ENCODE peak calls at places on chromosomes 3 and 15, in eight cellular contexts. I, E, P, C, A, O, W and F are unnamed samples.
A peak's percentile ranks its signal among the peaks of the same experiment; 100 is the strongest.

GRCh38 chr3:127226946-127227842 is 34.3 kb downstream of the PRR23E start:
- DNase-seq in I (peak; percentile 84), E (no peak), P (no peak), C (no peak), A (no peak), O (peak; percentile 16), W (no peak), F (no peak)

GRCh38 chr15:74326759-74327158 is 40.7 kb downstream of the CYP11A1 start:
- DNase-seq in I (no peak), E (peak; percentile 19), P (no peak), C (no peak), A (no peak), O (no peak), W (no peak), F (peak; percentile 46)

GRCh38 chr15:44813231-44813630 is 76.9 kb downstream of the TRIM69 start:
- DNase-seq in I (no peak), E (no peak), P (no peak), C (no peak), A (no peak), O (no peak), W (no peak), F (no peak)

GRCh38 chr3:169344465-169344864 is 319.0 kb downstream of the MECOM start:
- DNase-seq in I (no peak), E (peak; percentile 48), P (no peak), C (peak; percentile 63), A (peak; percentile 16), O (no peak), W (no peak), F (no peak)

GRCh38 chr3:23608650-23609049 is 197.1 kb upstream of the UBE2E1 start:
- DNase-seq in I (no peak), E (no peak), P (no peak), C (no peak), A (no peak), O (no peak), W (no peak), F (no peak)

GRCh38 chr3:142445816-142446254 is 2.0 kb downstream of the XRN1 start:
- DNase-seq in I (no peak), E (peak; percentile 22), P (no peak), C (peak; percentile 36), A (peak; percentile 48), O (no peak), W (peak; percentile 65), F (no peak)

GRCh38 chr3:64158334-64158733 is 66.9 kb downstream of the PRICKLE2 start:
- DNase-seq in I (no peak), E (peak; percentile 50), P (no peak), C (peak; percentile 48), A (no peak), O (no peak), W (no peak), F (no peak)

GRCh38 chr3:4897765-4898453 is 81.3 kb upstream of the BHLHE40 start:
- DNase-seq in I (no peak), E (peak; percentile 32), P (no peak), C (peak; percentile 54), A (peak; percentile 42), O (no peak), W (no peak), F (no peak)

GRCh38 chr15:92578096-92578835 is 77.3 kb downstream of the FAM174B start:
- DNase-seq in I (no peak), E (no peak), P (no peak), C (no peak), A (no peak), O (no peak), W (no peak), F (no peak)

GRCh38 chr15:58546635-58547627 is 115.1 kb downstream of the LIPC start:
- DNase-seq in I (no peak), E (peak; percentile 91), P (no peak), C (peak; percentile 99), A (peak; percentile 90), O (peak; percentile 85), W (no peak), F (no peak)

GRCh38 chr3:25424238-25425013 is 3.6 kb upstream of the RARB start:
- DNase-seq in I (no peak), E (no peak), P (no peak), C (peak; percentile 56), A (peak; percentile 55), O (no peak), W (no peak), F (no peak)

GRCh38 chr3:184449161-184449515 is 69.3 kb downstream of the CHRD start:
- DNase-seq in I (no peak), E (no peak), P (no peak), C (no peak), A (no peak), O (no peak), W (no peak), F (no peak)

GRCh38 chr3:184380210-184380626 is 364 bp downstream of the CHRD start:
- DNase-seq in I (peak; percentile 85), E (peak; percentile 31), P (no peak), C (peak; percentile 42), A (peak; percentile 19), O (peak; percentile 87), W (peak; percentile 42), F (peak; percentile 49)

GRCh38 chr3:26259166-26259565 is 363.4 kb upstream of the LRRC3B start:
- DNase-seq in I (no peak), E (no peak), P (no peak), C (no peak), A (no peak), O (no peak), W (no peak), F (no peak)

GRCh38 chr15:101804375-101804774 is 1.1 kb downstream of the OR4F6 start:
- DNase-seq in I (no peak), E (no peak), P (no peak), C (no peak), A (no peak), O (no peak), W (no peak), F (no peak)

GRCh38 chr3:129311054-129311902 is 32.6 kb downstream of the HMCES start:
- DNase-seq in I (no peak), E (no peak), P (no peak), C (no peak), A (no peak), O (no peak), W (no peak), F (no peak)

GRCh38 chr15:69415381-69415780 is 1.2 kb downstream of the KIF23 start:
- DNase-seq in I (no peak), E (peak; percentile 50), P (no peak), C (peak; percentile 64), A (no peak), O (no peak), W (no peak), F (no peak)

GRCh38 chr15:76342046-76342381 is 5.4 kb downstream of the ISL2 start:
- DNase-seq in I (peak; percentile 48), E (no peak), P (no peak), C (no peak), A (no peak), O (no peak), W (no peak), F (no peak)

DNA sequence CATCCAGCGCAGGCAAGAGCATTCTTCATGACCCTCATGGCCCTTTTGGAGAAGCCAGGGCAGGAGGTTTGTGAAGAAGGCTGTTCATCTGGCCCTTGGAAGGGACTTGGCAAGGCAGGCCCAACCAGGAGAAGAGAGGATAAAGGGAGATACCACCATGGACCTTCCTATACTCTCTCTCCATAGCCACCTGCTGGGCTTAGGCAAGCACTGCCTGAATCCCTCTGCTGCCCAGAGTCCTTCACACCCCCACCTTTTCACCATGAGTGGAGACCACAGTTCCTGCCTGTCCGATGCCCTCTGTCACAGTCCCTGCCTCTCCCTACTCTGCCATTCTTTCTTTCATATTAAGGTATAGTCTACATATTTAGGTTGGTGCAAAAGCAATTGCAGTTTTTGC is 10.6 kb upstream of the SFMBT1 start:
- DNase-seq in I (no peak), E (peak; percentile 13), P (no peak), C (peak; percentile 7), A (no peak), O (peak; percentile 30), W (no peak), F (peak; percentile 23)
- TF ChIP-seq CTCF in I (peak; percentile 20), E (peak; percentile 40), P (no peak), C (peak; percentile 30), A (peak; percentile 31), O (peak; percentile 36), W (peak; percentile 13), F (no peak)

GRCh38 chr3:76646921-76647562 is 392.9 kb upstream of the ROBO2 start:
- DNase-seq in I (peak; percentile 45), E (no peak), P (no peak), C (no peak), A (no peak), O (no peak), W (no peak), F (no peak)
- TF ChIP-seq CTCF in I (peak; percentile 47), E (no peak), P (no peak), C (no peak), A (no peak), O (no peak), W (no peak), F (no peak)

GRCh38 chr3:78976200-78976599 is 791.6 kb downstream of the ROBO1 start:
- DNase-seq in I (no peak), E (no peak), P (no peak), C (no peak), A (no peak), O (no peak), W (no peak), F (no peak)

GRCh38 chr3:78979083-78979482 is 788.7 kb downstream of the ROBO1 start:
- DNase-seq in I (peak; percentile 83), E (no peak), P (no peak), C (no peak), A (no peak), O (no peak), W (no peak), F (no peak)

GRCh38 chr3:78977073-78977472 is 790.7 kb downstream of the ROBO1 start:
- DNase-seq in I (no peak), E (no peak), P (no peak), C (peak; percentile 59), A (no peak), O (no peak), W (no peak), F (no peak)

GRCh38 chr3:78974181-78974770 is 793.5 kb downstream of the ROBO1 start:
- DNase-seq in I (no peak), E (peak; percentile 47), P (no peak), C (peak; percentile 79), A (peak; percentile 69), O (no peak), W (no peak), F (no peak)

GRCh38 chr3:78978037-78978436 is 789.8 kb downstream of the ROBO1 start:
- DNase-seq in I (no peak), E (peak; percentile 52), P (no peak), C (no peak), A (peak; percentile 45), O (no peak), W (no peak), F (no peak)
- TF ChIP-seq CTCF in I (peak; percentile 42), E (peak; percentile 57), P (peak; percentile 30), C (peak; percentile 61), A (peak; percentile 43), O (no peak), W (peak; percentile 20), F (peak; percentile 37)

DNA sequence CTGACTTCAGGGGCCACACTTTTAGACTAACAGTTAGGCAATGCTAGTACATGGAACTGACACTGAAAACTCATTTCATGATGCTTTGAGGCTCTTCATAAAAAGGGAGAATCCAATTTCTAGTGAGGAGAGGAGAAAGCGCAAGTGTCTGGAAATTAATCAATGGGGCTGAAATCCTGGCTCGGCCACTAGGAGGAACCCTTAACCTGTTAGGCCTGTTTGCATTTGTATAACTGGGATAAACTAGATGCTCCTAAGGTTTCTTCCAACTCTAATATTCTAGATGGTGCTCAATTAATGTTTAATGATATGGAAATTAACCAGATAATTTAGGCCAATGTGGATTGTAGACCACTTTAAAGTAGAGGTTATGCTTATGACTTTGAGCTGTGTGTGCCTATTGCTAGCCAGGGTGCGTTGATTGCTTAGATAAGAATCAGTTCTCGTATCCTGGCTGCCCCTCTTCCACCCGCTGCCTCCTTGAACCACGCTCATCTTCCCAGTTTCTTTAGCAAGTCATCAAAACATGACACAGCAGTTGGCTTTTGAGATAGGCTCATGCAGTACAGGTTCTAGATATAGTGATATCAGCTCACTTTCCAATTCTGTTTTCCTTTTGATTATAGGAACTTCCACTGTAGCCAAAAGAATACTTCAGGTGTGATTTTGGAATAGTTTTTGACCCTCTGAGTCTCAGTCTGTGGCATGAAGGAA is 16.8 kb upstream of the CRBN start:
- DNase-seq in I (peak; percentile 48), E (peak; percentile 17), P (no peak), C (peak; percentile 10), A (no peak), O (peak; percentile 19), W (no peak), F (peak; percentile 20)
- TF ChIP-seq CTCF in I (peak; percentile 88), E (peak; percentile 46), P (no peak), C (peak; percentile 48), A (peak; percentile 57), O (peak; percentile 70), W (peak; percentile 24), F (peak; percentile 41)